ENCODE peak calls at places on chromosomes 12 and 14, in five cellular contexts. U is cardiac muscle cell, Y is glutamatergic neuron, Z is A673, S is AG04449. O is an unnamed sample.

GRCh38 chr14:66717571-66718140 is 209.7 kb downstream of the GPHN start:
- DNase-seq in U (no peak), Y (no peak), Z (no peak), S (no peak), O (no peak)

GRCh38 chr14:29442720-29443119 is 484.9 kb downstream of the PRKD1 start:
- DNase-seq in U (peak), Y (no peak), Z (peak), S (no peak), O (no peak)

GRCh38 chr14:35404246-35404495 is 378 bp downstream of the NFKBIA start:
- DNase-seq in U (no peak), Y (no peak), Z (no peak), S (no peak), O (no peak)

GRCh38 chr14:43677581-43677980 is 829.5 kb downstream of the FSCB start:
- DNase-seq in U (no peak), Y (no peak), Z (no peak), S (no peak), O (no peak)

GRCh38 chr14:68222726-68223125 is 403.1 kb downstream of the RAD51B start:
- DNase-seq in U (no peak), Y (no peak), Z (no peak), S (no peak), O (no peak)

GRCh38 chr12:116861331-116861730 is 19.9 kb downstream of the HRK start:
- DNase-seq in U (peak), Y (peak), Z (peak), S (peak), O (no peak)

GRCh38 chr12:80443974-80444666 is at the start of gene PTPRQ:
- DNase-seq in U (peak), Y (no peak), Z (peak), S (no peak), O (no peak)

GRCh38 chr12:88970742-88971141 is 381.6 kb downstream of the DUSP6 start:
- DNase-seq in U (no peak), Y (no peak), Z (no peak), S (no peak), O (no peak)

GRCh38 chr12:11958216-11959091 is 112.3 kb upstream of the BCL2L14 start:
- DNase-seq in U (peak), Y (no peak), Z (peak), S (peak), O (no peak)

GRCh38 chr12:25587346-25587745 is 34.3 kb upstream of the LMNTD1 start:
- DNase-seq in U (no peak), Y (no peak), Z (no peak), S (no peak), O (no peak)

GRCh38 chr12:25581067-25581466 is 28.0 kb upstream of the LMNTD1 start:
- DNase-seq in U (no peak), Y (no peak), Z (no peak), S (no peak), O (no peak)

GRCh38 chr12:25585021-25585523 is 32.0 kb upstream of the LMNTD1 start:
- DNase-seq in U (peak), Y (no peak), Z (peak), S (peak), O (no peak)

GRCh38 chr12:25585662-25586061 is 32.6 kb upstream of the LMNTD1 start:
- DNase-seq in U (no peak), Y (no peak), Z (no peak), S (no peak), O (no peak)

GRCh38 chr12:25583545-25583944 is 30.5 kb upstream of the LMNTD1 start:
- DNase-seq in U (peak), Y (no peak), Z (peak), S (no peak), O (no peak)
- TF ChIP-seq CTCF in U (peak), Y (no peak), Z (peak), S (no peak), O (no peak)

DNA sequence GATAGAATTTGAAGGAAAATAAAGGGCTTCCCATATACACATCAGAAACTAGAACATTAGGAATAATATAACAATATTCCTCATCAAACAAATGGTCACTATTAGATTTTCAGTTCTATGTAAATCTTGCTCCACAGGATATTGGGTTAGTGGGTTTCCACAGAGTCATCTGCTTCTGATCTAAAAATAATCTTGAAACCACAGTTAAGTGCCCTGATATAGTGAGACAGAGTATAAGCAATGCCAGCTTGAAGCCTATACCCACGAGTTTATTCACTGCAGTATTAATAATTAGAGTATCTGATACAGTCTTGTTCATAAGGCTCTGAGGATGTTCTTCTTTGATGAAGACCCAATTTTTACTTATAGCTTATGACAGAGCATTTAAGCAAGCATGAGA is 74.5 kb upstream of the ATF7IP start:
- DNase-seq in U (no peak), Y (no peak), Z (no peak), S (no peak), O (no peak)
- TF ChIP-seq CTCF in U (no peak), Y (no peak), Z (no peak), S (no peak), O (no peak)

DNA sequence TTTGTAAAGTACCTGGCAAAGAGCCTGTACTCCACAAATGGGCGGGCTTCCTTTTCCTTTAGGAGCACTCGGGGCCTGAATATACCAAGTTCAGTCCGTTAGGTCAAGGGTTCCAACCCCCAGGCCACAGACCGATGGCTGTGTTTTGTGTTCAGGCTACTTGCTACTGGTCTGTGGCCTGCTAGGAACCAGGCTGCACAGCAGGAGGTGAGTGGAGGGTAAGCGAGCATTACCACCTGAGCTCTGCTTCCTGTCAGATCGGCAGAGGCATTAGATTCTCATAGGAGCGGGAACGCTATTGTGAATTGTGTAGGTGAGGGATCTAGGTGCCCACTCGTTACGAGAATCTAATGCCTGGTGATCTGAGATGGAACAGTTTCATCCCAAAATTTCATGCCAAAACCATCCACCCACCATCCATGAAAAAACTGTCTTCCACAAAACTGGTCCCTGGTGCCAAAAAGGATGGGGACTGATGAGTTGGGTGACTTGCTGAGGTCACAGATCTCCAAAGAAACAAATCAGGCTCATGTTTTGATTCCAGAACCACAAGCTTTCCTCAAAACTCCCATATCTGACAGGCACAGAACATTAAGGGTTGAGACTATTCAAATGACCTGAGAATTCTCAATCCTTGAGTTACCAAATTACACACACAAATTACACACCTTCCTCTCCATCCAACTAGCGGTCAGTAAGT is 4.2 kb downstream of the CSRP2 start:
- DNase-seq in U (no peak), Y (no peak), Z (no peak), S (no peak), O (no peak)
- TF ChIP-seq CTCF in U (no peak), Y (no peak), Z (no peak), S (no peak), O (no peak)

GRCh38 chr12:4610481-4610880 is 38.4 kb downstream of the AKAP3 start:
- DNase-seq in U (no peak), Y (no peak), Z (no peak), S (no peak), O (no peak)

GRCh38 chr12:4603946-4604345 is 41.9 kb downstream of the DYRK4 start:
- DNase-seq in U (no peak), Y (no peak), Z (no peak), S (no peak), O (no peak)

GRCh38 chr12:4607056-4607455 is 41.8 kb downstream of the AKAP3 start:
- DNase-seq in U (peak), Y (no peak), Z (no peak), S (no peak), O (no peak)

GRCh38 chr12:4609071-4609470 is 39.8 kb downstream of the AKAP3 start:
- DNase-seq in U (peak), Y (no peak), Z (no peak), S (no peak), O (no peak)

DNA sequence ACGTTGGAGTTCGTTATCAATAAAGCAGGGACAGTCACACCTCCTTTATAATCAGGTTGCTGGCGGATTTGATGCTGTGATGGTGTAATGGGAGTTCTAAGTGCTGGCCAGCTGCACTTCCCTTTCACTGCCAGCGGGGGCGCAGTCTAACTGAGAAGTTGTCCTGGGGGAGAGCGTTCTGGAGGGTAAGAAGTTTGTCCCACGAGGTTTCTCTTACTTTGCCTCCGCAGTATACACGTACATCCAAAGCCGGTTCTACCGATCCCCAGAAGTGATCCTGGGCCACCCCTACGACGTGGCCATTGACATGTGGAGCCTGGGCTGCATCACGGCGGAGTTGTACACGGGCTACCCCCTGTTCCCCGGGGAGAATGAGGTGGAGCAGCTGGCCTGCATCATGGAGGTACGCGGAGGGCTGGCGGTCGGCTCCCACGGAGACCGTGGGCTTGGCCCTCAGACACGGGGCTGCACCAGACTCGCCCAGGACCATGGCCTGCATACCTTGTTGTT is 42.7 kb downstream of the DYRK4 start:
- DNase-seq in U (peak), Y (peak), Z (peak), S (peak), O (peak)
- TF ChIP-seq CTCF in U (peak), Y (peak), Z (peak), S (peak), O (peak)

DNA sequence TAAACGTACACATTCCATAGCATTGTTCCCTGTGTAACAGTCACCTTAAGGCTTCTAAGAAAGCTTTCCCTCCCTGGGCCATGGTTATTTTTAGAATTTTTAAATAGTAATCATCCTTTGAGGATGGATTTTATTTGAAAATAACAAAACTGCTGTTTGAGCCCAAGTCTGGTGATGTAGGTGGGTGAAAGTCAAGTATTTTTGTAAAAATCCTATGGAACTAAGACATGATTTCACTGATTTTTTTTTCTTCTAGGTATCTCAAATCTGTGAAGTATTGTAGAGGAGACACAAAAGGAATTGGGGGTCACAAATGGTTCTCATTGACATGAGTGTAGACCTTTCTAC is 1.4 kb downstream of the ISCU start:
- DNase-seq in U (no peak), Y (no peak), Z (no peak), S (no peak), O (no peak)
- TF ChIP-seq CTCF in U (no peak), Y (no peak), Z (no peak), S (no peak), O (no peak)

GRCh38 chr12:45566257-45566656 is 163.2 kb upstream of the ARID2 start:
- DNase-seq in U (no peak), Y (no peak), Z (no peak), S (no peak), O (no peak)

GRCh38 chr12:45561488-45561887 is 168.0 kb upstream of the ARID2 start:
- DNase-seq in U (no peak), Y (no peak), Z (peak), S (no peak), O (no peak)

GRCh38 chr12:45560689-45561088 is 168.8 kb upstream of the ARID2 start:
- DNase-seq in U (no peak), Y (no peak), Z (peak), S (no peak), O (no peak)

GRCh38 chr12:45568808-45569207 is 160.7 kb upstream of the ARID2 start:
- DNase-seq in U (peak), Y (no peak), Z (no peak), S (no peak), O (no peak)

GRCh38 chr12:45565590-45565989 is 163.9 kb upstream of the ARID2 start:
- DNase-seq in U (no peak), Y (no peak), Z (no peak), S (no peak), O (no peak)
- TF ChIP-seq CTCF in U (no peak), Y (no peak), Z (no peak), S (no peak), O (no peak)

GRCh38 chr12:50222275-50222783 is 55.2 kb upstream of the CERS5 start:
- DNase-seq in U (peak), Y (peak), Z (peak), S (no peak), O (peak)
- TF ChIP-seq CTCF in U (peak), Y (no peak), Z (no peak), S (peak), O (peak)